ENCODE peak calls at places on chromosomes 2 and 18, in six cellular contexts. Z is left ventricle myocardium inferior; V is OCI-LY7; G is BJ; C is Peyer's patch; T is CD8-positive, alpha-beta T cell. W is an unnamed sample.

GRCh38 chr2:237540823-237541222 is 25.6 kb upstream of the PRLH start:
- DNase-seq in C (peak; percentile 83), V (no peak), G (peak; percentile 25), T (no peak), Z (peak; percentile 77), W (no peak)

GRCh38 chr2:226529556-226529955 is 270.1 kb downstream of the IRS1 start:
- DNase-seq in V (no peak), T (no peak), C (no peak), Z (no peak), G (no peak), W (no peak)

GRCh38 chr2:124283090-124283489 is 258.0 kb downstream of the CNTNAP5 start:
- DNase-seq in C (no peak), G (no peak), Z (no peak), T (no peak), V (no peak), W (no peak)

GRCh38 chr2:229416116-229416694 is 145.1 kb upstream of the PID1 start:
- DNase-seq in T (no peak), C (peak; percentile 50), V (no peak), Z (peak; percentile 77), G (peak; percentile 25), W (no peak)

GRCh38 chr2:44172576-44172975 is 3.9 kb downstream of the PPM1B start:
- DNase-seq in V (no peak), Z (no peak), T (no peak), C (no peak), G (no peak), W (no peak)

GRCh38 chr2:76212305-76212985 is 501.7 kb upstream of the GCFC2 start:
- DNase-seq in T (no peak), Z (no peak), V (no peak), G (no peak), C (no peak), W (no peak)

GRCh38 chr2:222319576-222320440 is 21.0 kb upstream of the PAX3 start:
- DNase-seq in C (peak; percentile 53), Z (no peak), V (peak; percentile 5), T (no peak), G (no peak), W (peak; percentile 37)

GRCh38 chr2:11416931-11417330 is 49.0 kb downstream of the E2F6 start:
- DNase-seq in G (no peak), C (no peak), V (no peak), Z (no peak), T (no peak), W (no peak)

DNA sequence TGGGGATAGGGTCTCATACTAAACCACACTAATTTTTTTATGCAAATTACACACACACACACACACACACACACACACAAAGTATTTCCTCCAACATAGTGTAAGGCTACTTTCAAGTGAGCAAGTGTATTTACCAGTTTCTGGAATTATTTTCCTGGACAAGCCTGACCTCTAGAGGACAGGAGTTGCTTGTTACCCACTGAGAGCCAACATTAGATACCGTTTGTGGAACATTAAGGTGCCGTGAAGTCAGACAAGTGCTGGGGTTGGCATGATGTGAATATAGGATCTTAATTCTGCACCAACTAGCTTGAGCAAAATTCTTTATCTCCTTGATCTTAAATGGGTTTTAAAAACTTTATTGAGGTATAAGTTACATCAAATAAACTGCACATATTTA is 39.3 kb upstream of the SERPINB2 start:
- DNase-seq in G (no peak), T (no peak), Z (no peak), C (no peak), V (peak; percentile 12), W (no peak)
- TF ChIP-seq CTCF in G (peak; percentile 73), T (no peak), Z (peak; percentile 52), C (peak; percentile 48), V (peak; percentile 61), W (no peak)

GRCh38 chr2:135913726-135914365 is 37.6 kb upstream of the MCM6 start:
- DNase-seq in G (no peak), V (peak; percentile 73), C (no peak), T (no peak), Z (no peak), W (no peak)

GRCh38 chr2:135914485-135914884 is 38.2 kb upstream of the MCM6 start:
- DNase-seq in V (no peak), Z (no peak), C (no peak), T (no peak), G (no peak), W (no peak)

GRCh38 chr2:135916232-135916631 is 40.0 kb upstream of the MCM6 start:
- DNase-seq in G (no peak), V (peak; percentile 69), T (no peak), C (no peak), Z (no peak), W (no peak)
- TF ChIP-seq CTCF in G (peak; percentile 35), V (peak; percentile 88), T (peak; percentile 88), C (peak; percentile 54), Z (peak; percentile 60), W (peak; percentile 82)

DNA sequence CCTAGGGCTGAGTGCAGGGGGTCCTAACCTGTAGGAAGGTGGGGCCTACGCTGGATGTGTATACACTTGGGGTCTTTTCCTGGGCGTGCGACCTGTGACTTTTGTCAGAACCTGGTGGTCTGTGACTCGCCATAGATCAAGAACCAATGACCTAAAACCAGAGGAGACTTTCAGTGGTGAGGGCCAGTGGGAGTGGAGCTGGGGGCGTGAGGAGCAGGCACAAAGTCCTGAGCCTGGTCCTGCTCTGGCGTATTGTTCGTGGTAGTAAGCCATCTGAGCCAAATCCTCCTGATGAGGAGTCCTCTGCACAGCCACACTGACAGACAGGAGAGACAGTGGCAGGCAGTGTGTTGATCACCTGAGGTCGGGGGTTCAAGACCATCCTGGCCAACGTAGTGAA is 8.9 kb downstream of the INPP4A start:
- DNase-seq in Z (no peak), G (no peak), V (no peak), C (no peak), T (peak; percentile 44), W (no peak)
- TF ChIP-seq CTCF in Z (no peak), G (no peak), V (no peak), C (no peak), T (no peak), W (no peak)

GRCh38 chr18:292271-292670 is 24.4 kb upstream of the THOC1 start:
- DNase-seq in C (no peak), V (no peak), T (no peak), G (no peak), Z (no peak), W (no peak)
- TF ChIP-seq CTCF in C (no peak), V (peak; percentile 45), T (no peak), G (peak; percentile 39), Z (no peak), W (no peak)

DNA sequence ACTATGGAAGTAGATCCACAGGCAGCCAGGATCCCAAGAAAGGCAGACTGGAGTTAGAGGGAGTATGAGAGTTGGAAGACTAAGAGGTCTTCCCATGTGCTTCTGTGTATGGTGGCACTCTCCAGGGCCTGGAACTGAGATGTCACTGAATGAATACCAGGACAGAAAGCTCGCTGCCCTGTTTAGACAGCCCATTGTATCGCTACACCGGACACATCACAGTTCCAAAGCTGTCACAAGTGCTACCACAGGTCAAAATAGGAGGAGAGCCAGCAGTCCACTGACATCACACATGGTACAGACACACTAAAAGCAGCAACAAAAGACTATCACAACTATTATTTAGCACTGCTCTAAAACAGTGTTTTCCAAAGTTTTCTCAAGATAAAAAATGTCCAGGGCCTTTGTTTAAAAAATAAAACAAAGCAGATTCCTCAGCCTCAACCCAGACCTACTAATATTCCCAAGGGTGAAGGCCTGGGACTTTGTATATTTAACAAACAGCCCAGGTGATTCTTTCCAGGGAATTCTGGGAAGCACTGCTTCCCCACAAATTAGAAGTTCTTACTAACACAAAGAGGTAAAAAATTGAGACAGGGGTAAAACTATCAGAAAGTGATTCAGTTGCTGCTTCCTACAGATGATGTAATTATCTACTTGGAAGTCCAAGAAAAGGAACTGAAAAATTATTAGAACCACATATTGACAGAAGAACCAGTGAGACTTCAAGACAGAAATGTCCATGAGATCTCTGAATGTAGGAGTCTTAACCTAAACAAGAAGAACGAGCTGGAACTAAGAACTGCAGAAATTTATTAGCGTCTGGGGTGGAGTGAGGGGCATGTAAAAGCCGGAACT is 116.0 kb downstream of the DTNB start:
- DNase-seq in C (no peak), G (no peak), V (peak; percentile 27), T (no peak), Z (no peak), W (no peak)
- TF ChIP-seq CTCF in C (no peak), G (no peak), V (no peak), T (no peak), Z (no peak), W (no peak)

DNA sequence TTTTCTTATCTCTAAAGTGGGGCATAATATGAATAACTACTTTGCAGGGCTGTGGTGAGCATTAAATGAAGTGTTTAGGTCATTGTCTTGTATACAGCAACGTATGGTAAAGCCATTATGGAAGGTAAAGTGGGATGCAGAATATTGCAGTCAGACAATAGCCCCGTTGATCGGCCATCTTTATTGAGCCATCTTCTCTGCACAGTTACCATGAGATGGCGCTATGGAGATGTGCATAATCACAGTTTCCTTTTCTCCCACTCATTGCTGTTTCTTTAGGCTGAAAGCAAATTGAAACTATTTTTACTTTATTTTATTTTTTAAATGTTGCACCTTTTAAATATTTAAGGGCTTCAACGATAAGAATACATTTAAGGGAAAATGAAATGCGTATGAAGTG is 108.9 kb downstream of the THSD7B start:
- DNase-seq in T (no peak), G (no peak), Z (no peak), C (no peak), V (peak; percentile 25), W (no peak)
- TF ChIP-seq CTCF in T (no peak), G (peak; percentile 17), Z (peak; percentile 51), C (peak; percentile 23), V (peak; percentile 76), W (no peak)

GRCh38 chr2:71897145-71897495 is 250.5 kb downstream of the CYP26B1 start:
- DNase-seq in G (no peak), Z (peak; percentile 64), C (no peak), T (peak; percentile 21), V (no peak), W (no peak)
- TF ChIP-seq CTCF in G (no peak), Z (no peak), C (no peak), T (no peak), V (no peak), W (no peak)

DNA sequence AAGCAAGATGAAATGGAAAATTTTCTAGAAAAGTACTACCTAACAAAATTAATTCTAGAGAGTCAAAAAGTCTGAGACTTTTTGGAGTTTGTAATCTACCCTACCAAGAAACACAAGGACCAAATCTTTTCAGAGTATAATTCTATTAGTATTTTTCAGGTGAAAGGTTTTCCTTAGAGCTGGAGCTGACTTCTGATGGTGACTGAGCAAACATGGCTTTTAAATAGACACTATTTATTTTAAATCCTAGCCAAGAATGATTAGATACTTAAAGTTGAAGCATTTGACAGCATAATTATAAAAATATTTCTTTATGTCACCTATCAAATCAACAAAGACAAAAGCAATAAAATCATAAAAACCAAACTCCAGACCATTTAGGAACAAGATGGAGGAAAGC is 26.6 kb downstream of the ZC3H6 start:
- DNase-seq in C (no peak), T (no peak), V (no peak), G (no peak), Z (no peak), W (no peak)
- TF ChIP-seq CTCF in C (no peak), T (no peak), V (no peak), G (no peak), Z (no peak), W (no peak)

GRCh38 chr2:73291461-73292315 is 1.7 kb downstream of the EGR4 start:
- DNase-seq in C (no peak), Z (no peak), T (no peak), V (no peak), G (no peak), W (no peak)
- TF ChIP-seq CTCF in C (no peak), Z (no peak), T (no peak), V (peak; percentile 14), G (peak; percentile 17), W (no peak)